ENCODE peak calls at places on chromosomes 13 and 19, in four cellular contexts. G, A, C and J are unnamed samples.

GRCh38 chr13:111371211-111371610 is 50.8 kb downstream of the TEX29 start:
- DNase-seq in C (no peak), A (no peak), G (no peak), J (no peak)

GRCh38 chr13:105918842-105919741 is 616.4 kb downstream of the EFNB2 start:
- DNase-seq in C (peak), A (no peak), G (peak), J (no peak)

GRCh38 chr19:18364826-18365528 is 21.0 kb upstream of the GDF15 start:
- DNase-seq in G (peak), C (peak), A (no peak), J (no peak)

GRCh38 chr13:33126909-33127607 is 110.8 kb downstream of the KL start:
- DNase-seq in A (no peak), C (peak), G (no peak), J (no peak)

GRCh38 chr19:33950141-33950805 is 153.6 kb downstream of the KCTD15 start:
- DNase-seq in A (no peak), C (no peak), G (no peak), J (no peak)

GRCh38 chr13:64546371-64546770 is 2683.8 kb downstream of the PCDH9 start:
- DNase-seq in G (no peak), A (no peak), C (no peak), J (no peak)

GRCh38 chr19:54451331-54451871 is 2.4 kb downstream of the LENG8 start:
- DNase-seq in A (no peak), G (no peak), C (peak), J (no peak)

GRCh38 chr13:65932587-65933239 is 1297.4 kb downstream of the PCDH9 start:
- DNase-seq in A (no peak), G (no peak), C (peak), J (no peak)

GRCh38 chr19:2612619-2613249 is 89.8 kb downstream of the GNG7 start:
- DNase-seq in C (no peak), A (no peak), G (no peak), J (no peak)

GRCh38 chr13:40564342-40564997 is 102.0 kb downstream of the FOXO1 start:
- DNase-seq in C (no peak), A (peak), G (no peak), J (peak)

GRCh38 chr19:43957891-43958290 is 6.9 kb downstream of the ZNF221 start:
- DNase-seq in G (no peak), C (peak), A (no peak), J (no peak)

GRCh38 chr13:94620286-94620896 is 18.7 kb downstream of the GPR180 start:
- DNase-seq in A (peak), G (no peak), C (peak), J (no peak)

GRCh38 chr13:30659980-30660379 is 42.3 kb downstream of the USPL1 start:
- DNase-seq in G (no peak), C (no peak), A (no peak), J (no peak)

GRCh38 chr19:34274284-34274826 is 20.0 kb downstream of the GARRE1 start:
- DNase-seq in G (no peak), C (peak), A (no peak), J (no peak)

GRCh38 chr19:1063030-1063908 is 3.7 kb upstream of the ARHGAP45 start:
- DNase-seq in A (peak), G (peak), C (no peak), J (no peak)

GRCh38 chr13:106232680-106233079 is 302.8 kb downstream of the EFNB2 start:
- DNase-seq in G (no peak), C (no peak), A (no peak), J (no peak)

GRCh38 chr19:16824658-16825311 is 4.4 kb upstream of the SIN3B start:
- DNase-seq in C (peak), A (no peak), G (no peak), J (no peak)

GRCh38 chr13:37226966-37227365 is 121.5 kb upstream of the CSNK1A1L start:
- DNase-seq in G (no peak), C (no peak), A (no peak), J (no peak)

GRCh38 chr19:14555918-14556661 is 15.8 kb downstream of the NDUFB7 start:
- DNase-seq in C (peak), G (no peak), A (no peak), J (no peak)

GRCh38 chr13:64180756-64181155 is 2765.1 kb upstream of the PCDH20 start:
- DNase-seq in A (no peak), G (no peak), C (no peak), J (no peak)

GRCh38 chr19:53007200-53008054 is 6.3 kb upstream of the ERVV-1 start:
- DNase-seq in C (no peak), G (no peak), A (no peak), J (no peak)

GRCh38 chr19:17073869-17074627 is 1.2 kb downstream of the HAUS8 start:
- DNase-seq in A (peak), C (peak), G (peak), J (no peak)

GRCh38 chr19:17488593-17489391 is 18.5 kb downstream of the SLC27A1 start:
- DNase-seq in G (peak), C (peak), A (peak), J (no peak)

GRCh38 chr19:4431808-4432674 is 25.6 kb downstream of the UBXN6 start:
- DNase-seq in C (no peak), G (no peak), A (peak), J (peak)